ENCODE peak calls at places on chromosomes 3 and 15, in five cellular contexts. D is transverse colon, X is heart left ventricle, E is epithelial cell of proximal tubule, Y is HL-60. R is an unnamed sample.

GRCh38 chr3:59572106-59572505 is 522.3 kb upstream of the CFAP20DC start:
- DNase-seq in D (no peak), X (no peak), E (no peak), Y (no peak), R (no peak)

GRCh38 chr15:66400351-66400774 is 13.7 kb downstream of the MAP2K1 start:
- DNase-seq in D (no peak), X (no peak), E (no peak), Y (no peak), R (no peak)

GRCh38 chr15:101358895-101359294 is 63.8 kb upstream of the SNRPA1 start:
- DNase-seq in D (no peak), X (no peak), E (no peak), Y (no peak), R (peak)

GRCh38 chr3:11910971-11911531 is 64.4 kb upstream of the TAMM41 start:
- DNase-seq in D (no peak), X (no peak), E (no peak), Y (no peak), R (no peak)

GRCh38 chr3:52904000-52904399 is 6.7 kb upstream of the STIMATE start:
- DNase-seq in D (no peak), X (no peak), E (no peak), Y (no peak), R (no peak)

GRCh38 chr15:55587321-55588069 is 650 bp downstream of the PYGO1 start:
- DNase-seq in D (peak), X (no peak), E (no peak), Y (peak), R (no peak)

GRCh38 chr15:50068016-50068415 is 51.0 kb downstream of the ATP8B4 start:
- DNase-seq in D (no peak), X (no peak), E (no peak), Y (no peak), R (no peak)

GRCh38 chr3:114827495-114827894 is 319.6 kb downstream of the ZBTB20 start:
- DNase-seq in D (no peak), X (no peak), E (peak), Y (peak), R (peak)

GRCh38 chr3:79038636-79039035 is 729.2 kb downstream of the ROBO1 start:
- DNase-seq in D (no peak), X (no peak), E (no peak), Y (no peak), R (no peak)

GRCh38 chr15:101242160-101242998 is 9.5 kb downstream of the CHSY1 start:
- DNase-seq in D (peak), X (peak), E (no peak), Y (peak), R (no peak)

GRCh38 chr3:188236241-188236640 is 82.3 kb downstream of the LPP start:
- DNase-seq in D (no peak), X (no peak), E (no peak), Y (no peak), R (no peak)

GRCh38 chr3:167507954-167508353 is 34.1 kb upstream of the SERPINI2 start:
- DNase-seq in D (no peak), X (no peak), E (no peak), Y (no peak), R (no peak)

GRCh38 chr3:132641837-132642538 is 17.6 kb downstream of the ACAD11 start:
- DNase-seq in D (no peak), X (no peak), E (no peak), Y (no peak), R (no peak)

GRCh38 chr3:159765025-159765859 is 223.4 kb upstream of the IL12A start:
- DNase-seq in D (peak), X (peak), E (peak), Y (no peak), R (peak)

GRCh38 chr3:178381971-178382370 is 154.3 kb upstream of the KCNMB2 start:
- DNase-seq in D (no peak), X (no peak), E (no peak), Y (no peak), R (no peak)

GRCh38 chr3:158696618-158697017 is 24.2 kb upstream of the LXN start:
- DNase-seq in D (no peak), X (no peak), E (no peak), Y (no peak), R (no peak)

GRCh38 chr3:166685246-166685645 is 694.9 kb downstream of the ZBBX start:
- DNase-seq in D (no peak), X (no peak), E (no peak), Y (no peak), R (no peak)

GRCh38 chr3:32983124-32983523 is 31.7 kb downstream of the CCR4 start:
- DNase-seq in D (no peak), X (no peak), E (no peak), Y (no peak), R (no peak)

GRCh38 chr3:34207826-34208225 is 409.4 kb downstream of the PDCD6IP start:
- DNase-seq in D (no peak), X (no peak), E (no peak), Y (no peak), R (peak)

GRCh38 chr3:142888099-142888483 is 792 bp downstream of the PCOLCE2 start:
- DNase-seq in D (no peak), X (peak), E (no peak), Y (peak), R (no peak)
- H3K4me3 ChIP-seq in D (peak), X (peak), E (peak), Y (peak), R (peak)

GRCh38 chr3:196323723-196324122 is 5.7 kb upstream of the DYNLT2B start:
- DNase-seq in D (no peak), X (no peak), E (no peak), Y (no peak), R (no peak)
- TF ChIP-seq CTCF in D (no peak), X (no peak), E (no peak), Y (no peak), R (no peak)

GRCh38 chr3:183265157-183265642 is 12.1 kb downstream of the B3GNT5 start:
- DNase-seq in D (no peak), X (peak), E (no peak), Y (peak), R (no peak)
- H3K4me3 ChIP-seq in D (no peak), X (no peak), E (peak), Y (no peak), R (no peak)

GRCh38 chr3:122230174-122230573 is 46.7 kb downstream of the CASR start:
- DNase-seq in D (no peak), X (no peak), E (no peak), Y (no peak), R (no peak)
- TF ChIP-seq CTCF in D (no peak), X (no peak), E (no peak), Y (no peak), R (no peak)